ENCODE peak calls at places on chromosomes 5 and 9, in nine cellular contexts. J is cardiac muscle cell; U is iPS DF 6.9; N is IMR-90; P is ascending aorta; K is CD8-positive, alpha-beta memory T cell; W is choroid plexus epithelial cell; Q is heart left ventricle; M is brain microvascular endothelial cell. D is an unnamed sample.

GRCh38 chr5:152146566-152146965 is 221.9 kb upstream of the GLRA1 start:
- DNase-seq in P (no peak), U (no peak), K (no peak), Q (no peak), J (no peak), N (no peak), W (no peak), M (no peak), D (no peak)

GRCh38 chr5:125766706-125767105 is 656.5 kb upstream of the GRAMD2B start:
- DNase-seq in N (no peak), M (no peak), W (no peak), J (no peak), P (no peak), Q (no peak), K (no peak), U (no peak), D (no peak)

GRCh38 chr5:172872997-172873491 is 39.0 kb downstream of the ERGIC1 start:
- DNase-seq in J (peak; percentile 71), W (peak; percentile 94), U (no peak), K (no peak), Q (peak; percentile 88), P (peak; percentile 83), M (peak; percentile 68), N (peak; percentile 64), D (no peak)

GRCh38 chr5:81426347-81426746 is 32.4 kb upstream of the ACOT12 start:
- DNase-seq in N (no peak), Q (no peak), K (no peak), W (no peak), J (no peak), U (no peak), M (no peak), P (no peak), D (no peak)

GRCh38 chr5:158819840-158820620 is 279.7 kb downstream of the EBF1 start:
- DNase-seq in J (peak; percentile 57), N (peak; percentile 33), U (no peak), W (peak; percentile 56), P (no peak), M (peak; percentile 77), Q (no peak), K (no peak), D (peak; percentile 51)

GRCh38 chr5:124130807-124131206 is 615.6 kb downstream of the ZNF608 start:
- DNase-seq in J (no peak), U (no peak), Q (no peak), M (no peak), P (no peak), N (no peak), W (no peak), K (no peak), D (no peak)

GRCh38 chr5:26749829-26750228 is 288.6 kb downstream of the CDH9 start:
- DNase-seq in Q (no peak), M (no peak), J (no peak), P (no peak), K (no peak), U (no peak), W (no peak), N (no peak), D (no peak)

GRCh38 chr9:121399883-121400607 is 30.0 kb upstream of the STOM start:
- DNase-seq in P (no peak), J (peak; percentile 86), Q (no peak), U (no peak), N (peak; percentile 86), M (peak; percentile 53), W (peak; percentile 92), K (no peak), D (peak; percentile 67)

GRCh38 chr5:65984098-65984885 is 57.9 kb downstream of the ERBIN start:
- DNase-seq in J (no peak), U (no peak), W (no peak), P (no peak), Q (no peak), K (no peak), M (no peak), N (no peak), D (no peak)

GRCh38 chr9:114035221-114035844 is 42.8 kb downstream of the AMBP start:
- DNase-seq in M (no peak), W (no peak), K (no peak), N (no peak), U (no peak), J (no peak), Q (no peak), P (no peak), D (no peak)

GRCh38 chr5:31204955-31205354 is 11.5 kb downstream of the CDH6 start:
- DNase-seq in K (no peak), U (no peak), Q (no peak), P (no peak), J (no peak), M (no peak), W (no peak), N (no peak), D (no peak)

GRCh38 chr5:172451771-172452197 is 2.5 kb downstream of the SH3PXD2B start:
- DNase-seq in J (peak; percentile 77), Q (no peak), U (no peak), N (peak; percentile 90), P (peak; percentile 55), K (no peak), M (peak; percentile 79), W (peak; percentile 86), D (peak; percentile 46)

GRCh38 chr5:172485511-172486202 is 31.3 kb upstream of the SH3PXD2B start:
- DNase-seq in P (no peak), U (no peak), J (no peak), K (no peak), N (no peak), W (no peak), Q (no peak), M (no peak), D (no peak)

GRCh38 chr5:177996660-177997318 is 747 bp upstream of the PROP1 start:
- DNase-seq in K (no peak), P (no peak), N (no peak), W (no peak), Q (no peak), M (no peak), U (no peak), J (no peak), D (no peak)

GRCh38 chr5:177370488-177371119 is 12.9 kb downstream of the RGS14 start:
- DNase-seq in U (peak; percentile 92), N (peak; percentile 82), P (no peak), Q (peak; percentile 85), M (peak; percentile 87), J (peak; percentile 95), K (peak; percentile 36), W (peak; percentile 95), D (no peak)

GRCh38 chr5:154606246-154606645 is 128.2 kb upstream of the HAND1 start:
- DNase-seq in P (no peak), U (no peak), N (no peak), M (no peak), J (no peak), W (no peak), Q (no peak), K (no peak), D (no peak)

GRCh38 chr9:127209948-127210621 is 54.5 kb upstream of the GARNL3 start:
- DNase-seq in J (no peak), U (no peak), P (no peak), W (peak; percentile 41), N (no peak), K (no peak), Q (peak; percentile 65), M (no peak), D (no peak)

GRCh38 chr5:59586811-59587340 is 306.6 kb downstream of the PDE4D start:
- DNase-seq in Q (no peak), K (no peak), N (no peak), M (no peak), U (no peak), P (no peak), W (no peak), J (no peak), D (no peak)
- H3K4me3 ChIP-seq in Q (peak overlapping the region; percentile 52), K (no peak overlapping the region), N (no peak overlapping the region), M (no peak overlapping the region), U (no peak overlapping the region), P (no peak overlapping the region), W (no peak overlapping the region), J (peak overlapping the region; percentile 22), D (no peak overlapping the region)

GRCh38 chr5:180817847-180818246 is 15.2 kb upstream of the MGAT1 start:
- DNase-seq in K (no peak), M (no peak), Q (no peak), W (no peak), P (no peak), U (no peak), N (no peak), J (no peak), D (no peak)

GRCh38 chr5:180818275-180818674 is 15.7 kb upstream of the MGAT1 start:
- DNase-seq in Q (no peak), J (no peak), N (no peak), W (no peak), P (no peak), M (no peak), K (no peak), U (no peak), D (no peak)

GRCh38 chr5:180815241-180816031 is 12.8 kb upstream of the MGAT1 start:
- DNase-seq in M (no peak), P (no peak), J (no peak), U (no peak), W (no peak), N (no peak), Q (no peak), K (no peak), D (no peak)

GRCh38 chr5:180818942-180819341 is 16.3 kb upstream of the MGAT1 start:
- DNase-seq in N (no peak), U (no peak), W (no peak), K (no peak), M (no peak), P (no peak), Q (no peak), J (no peak), D (no peak)

GRCh38 chr5:180816608-180817534 is 14.3 kb upstream of the MGAT1 start:
- DNase-seq in P (no peak), W (peak; percentile 72), Q (no peak), N (peak; percentile 44), J (peak; percentile 78), M (peak; percentile 27), K (no peak), U (no peak), D (no peak)
- H3K4me3 ChIP-seq in P (no peak overlapping the region), W (no peak overlapping the region), Q (peak overlapping the region; percentile 16), N (no peak overlapping the region), J (no peak overlapping the region), M (no peak overlapping the region), K (peak overlapping the region; percentile 29), U (no peak overlapping the region), D (no peak overlapping the region)

GRCh38 chr5:174725991-174726601 is 1.7 kb downstream of the MSX2 start:
- DNase-seq in J (no peak), K (no peak), Q (no peak), M (no peak), U (no peak), W (no peak), N (no peak), P (no peak), D (no peak)
- H3K4me3 ChIP-seq in J (peak overlapping the region; percentile 85), K (no peak overlapping the region), Q (peak overlapping the region; percentile 70), M (no peak overlapping the region), U (no peak overlapping the region), W (no peak overlapping the region), N (peak overlapping the region; percentile 54), P (no peak overlapping the region), D (peak overlapping the region; percentile 62)

DNA sequence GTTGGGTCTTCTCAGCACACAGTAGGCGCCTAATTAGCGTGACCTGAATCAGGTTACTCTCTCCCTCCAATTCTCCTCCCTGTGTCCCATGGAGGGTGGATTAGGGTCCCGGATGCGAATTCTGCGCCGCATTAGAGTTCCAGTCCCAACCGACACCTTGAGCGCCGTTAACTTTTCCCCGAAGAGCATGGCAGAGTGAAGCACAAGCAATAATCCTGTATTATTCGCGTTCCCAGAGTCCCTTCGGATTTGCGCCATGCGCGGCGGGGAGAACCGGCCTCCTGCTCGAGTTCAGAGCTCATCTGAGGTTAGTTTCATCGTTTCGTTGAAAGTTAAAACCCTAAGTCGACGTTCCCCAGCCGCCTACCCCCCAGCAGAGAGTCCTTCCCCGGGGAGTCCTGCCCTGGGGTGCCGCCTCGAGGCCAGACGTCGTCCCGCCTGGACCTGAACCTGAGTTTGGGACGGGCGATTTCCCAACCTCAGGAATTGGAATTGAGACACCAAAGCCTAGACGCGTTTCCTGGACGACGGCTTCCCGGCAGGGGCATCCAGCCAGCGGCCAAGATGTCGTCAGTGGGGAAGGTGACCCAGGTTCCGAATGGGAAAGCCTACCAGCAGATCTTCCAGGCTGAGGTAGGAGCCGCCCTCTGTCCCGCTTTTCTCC is at the start of gene CCDC180:
- DNase-seq in K (no peak), M (peak; percentile 4), W (peak; percentile 48), Q (peak; percentile 69), J (peak; percentile 71), P (no peak), U (no peak), N (no peak), D (no peak)
- H3K4me3 ChIP-seq in K (no peak within 1 kb of the TSS), M (peak within 1 kb of the TSS; percentile 49), W (peak within 1 kb of the TSS; percentile 49), Q (peak within 1 kb of the TSS; percentile 45), J (no peak within 1 kb of the TSS), P (peak within 1 kb of the TSS; percentile 27), U (no peak within 1 kb of the TSS), N (no peak within 1 kb of the TSS), D (peak within 1 kb of the TSS; percentile 6)

D was measured in AG09309.